ENCODE peak calls at places on chromosomes 11 and 22, in nine cellular contexts. S is stimulated activated CD4-positive, alpha-beta T cell treated with anti-CD3 and anti-CD28 coated beads, Interleukin-2, amount 100 ng/mL, for 24 hours; T is adrenal gland; Z is left colon; K is Kasumi-1; D is dorsolateral prefrontal cortex; H is activated naive CD4-positive, alpha-beta T cell treated with anti-CD3 and anti-CD28 coated beads for 36 hours; U is stimulated activated CD8-positive, alpha-beta memory T cell treated with anti-CD3 and anti-CD28 coated beads, Interleukin-15, amount 100 ng/mL, for 1 hour; O is activated T-cell treated with anti-CD3 and anti-CD28 coated beads, Interleukin-2, amount 50 U/mL, for 72 hours. V is an unnamed sample.

GRCh38 chr11:76658231-76658630 is 12.3 kb downstream of the LRRC32 start:
- DNase-seq in S (no peak), T (no peak), Z (no peak), K (no peak), D (no peak), H (no peak), U (no peak), O (no peak), V (no peak)

GRCh38 chr11:119912214-119912613 is 183.2 kb upstream of the NECTIN1 start:
- DNase-seq in S (no peak), T (no peak), Z (no peak), K (no peak), D (no peak), H (no peak), U (no peak), O (no peak), V (no peak)

GRCh38 chr22:46312056-46312455 is 15.4 kb downstream of the GTSE1 start:
- DNase-seq in S (no peak), T (no peak), Z (no peak), K (no peak), D (no peak), H (no peak), U (no peak), O (no peak), V (no peak)

GRCh38 chr11:65423516-65424199 is 1.1 kb downstream of the NEAT1 start:
- DNase-seq in S (peak; percentile 50), T (peak; percentile 42), Z (peak; percentile 29), K (no peak), D (peak; percentile 25), H (peak; percentile 25), U (no peak), O (peak; percentile 50), V (no peak)

GRCh38 chr11:126712017-126712625 is 288.4 kb downstream of the KIRREL3 start:
- DNase-seq in S (no peak), T (no peak), Z (no peak), K (no peak), D (peak; percentile 67), H (no peak), U (no peak), O (no peak), V (no peak)

GRCh38 chr11:60242607-60243292 is at the start of gene MS4A4E:
- DNase-seq in S (no peak), T (no peak), Z (no peak), K (peak; percentile 71), D (no peak), H (no peak), U (no peak), O (no peak), V (no peak)

GRCh38 chr11:121839821-121840220 is 276.2 kb downstream of the BLID start:
- DNase-seq in S (no peak), T (no peak), Z (no peak), K (no peak), D (no peak), H (no peak), U (no peak), O (no peak), V (no peak)

GRCh38 chr11:2752923-2753322 is 53.1 kb upstream of the KCNQ1OT1 start:
- DNase-seq in S (no peak), T (no peak), Z (no peak), K (no peak), D (no peak), H (no peak), U (no peak), O (no peak), V (peak; percentile 54)

GRCh38 chr11:120908521-120909181 is 115.3 kb upstream of the TBCEL start:
- DNase-seq in S (no peak), T (no peak), Z (no peak), K (peak; percentile 21), D (no peak), H (no peak), U (peak; percentile 1), O (no peak), V (no peak)

GRCh38 chr11:47725445-47726442 is 10.6 kb upstream of the AGBL2 start:
- DNase-seq in S (no peak), T (no peak), Z (no peak), K (no peak), D (no peak), H (no peak), U (no peak), O (no peak), V (no peak)

GRCh38 chr11:762421-763072 is 14.7 kb downstream of the GATD1 start:
- DNase-seq in S (no peak), T (peak; percentile 40), Z (peak; percentile 59), K (peak; percentile 92), D (peak; percentile 84), H (no peak), U (no peak), O (no peak), V (no peak)

GRCh38 chr22:24402460-24403192 is 24.8 kb upstream of the ADORA2A start:
- DNase-seq in S (no peak), T (peak; percentile 85), Z (peak; percentile 94), K (peak; percentile 78), D (no peak), H (no peak), U (no peak), O (peak; percentile 37), V (peak; percentile 67)

GRCh38 chr11:115548878-115549528 is 44.8 kb upstream of the CADM1 start:
- DNase-seq in S (no peak), T (no peak), Z (peak; percentile 29), K (no peak), D (no peak), H (no peak), U (no peak), O (no peak), V (no peak)

GRCh38 chr11:117986981-117987495 is 844 bp downstream of the IL10RA start:
- DNase-seq in S (peak; percentile 73), T (no peak), Z (no peak), K (no peak), D (no peak), H (peak; percentile 89), U (no peak), O (peak; percentile 83), V (no peak)

GRCh38 chr22:50304528-50305392 is 2.7 kb downstream of the PLXNB2 start:
- DNase-seq in S (no peak), T (no peak), Z (peak; percentile 74), K (peak; percentile 47), D (peak; percentile 54), H (no peak), U (no peak), O (no peak), V (no peak)

GRCh38 chr11:82365351-82365750 is 368.3 kb downstream of the FAM181B start:
- DNase-seq in S (no peak), T (no peak), Z (no peak), K (no peak), D (no peak), H (no peak), U (no peak), O (no peak), V (no peak)

GRCh38 chr11:103097279-103097678 is 5.3 kb upstream of the DCUN1D5 start:
- DNase-seq in S (no peak), T (no peak), Z (no peak), K (no peak), D (no peak), H (no peak), U (no peak), O (no peak), V (no peak)

GRCh38 chr22:46256358-46256958 is 6.4 kb upstream of the CDPF1 start:
- DNase-seq in S (no peak), T (no peak), Z (no peak), K (no peak), D (no peak), H (no peak), U (no peak), O (no peak), V (no peak)

GRCh38 chr11:66346476-66347424 is 679 bp downstream of the B4GAT1 start:
- DNase-seq in S (no peak), T (no peak), Z (no peak), K (no peak), D (no peak), H (no peak), U (no peak), O (no peak), V (no peak)